ENCODE peak calls at places on chromosomes 13 and 19, in eight cellular contexts. M, Z, W, G, O, P, T and E are unnamed samples.

GRCh38 chr19:8571006-8571411 is 6.2 kb downstream of the MYO1F start:
- DNase-seq in M (no peak), Z (no peak), W (no peak), G (no peak), O (peak), P (no peak), T (peak), E (peak)

GRCh38 chr13:111245781-111246384 is 74.6 kb upstream of the TEX29 start:
- DNase-seq in M (no peak), Z (no peak), W (no peak), G (no peak), O (no peak), P (no peak), T (no peak), E (peak)

GRCh38 chr19:38721977-38722773 is 22.1 kb downstream of the CAPN12 start:
- DNase-seq in M (no peak), Z (no peak), W (no peak), G (no peak), O (peak), P (no peak), T (peak), E (no peak)

GRCh38 chr19:4524808-4525562 is 6.7 kb upstream of the PLIN4 start:
- DNase-seq in M (peak), Z (peak), W (no peak), G (peak), O (peak), P (peak), T (peak), E (peak)

GRCh38 chr13:67147257-67148218 is 82.6 kb downstream of the PCDH9 start:
- DNase-seq in M (peak), Z (no peak), W (no peak), G (no peak), O (no peak), P (no peak), T (peak), E (peak)

GRCh38 chr19:46478356-46478986 is 7.1 kb upstream of the PNMA8A start:
- DNase-seq in M (peak), Z (no peak), W (no peak), G (no peak), O (no peak), P (no peak), T (no peak), E (peak)

GRCh38 chr13:35964764-35965163 is 166.4 kb downstream of the DCLK1 start:
- DNase-seq in M (no peak), Z (no peak), W (no peak), G (no peak), O (no peak), P (no peak), T (no peak), E (peak)

GRCh38 chr19:10052602-10053360 is 33.3 kb upstream of the SHFL start:
- DNase-seq in M (no peak), Z (no peak), W (no peak), G (no peak), O (no peak), P (no peak), T (no peak), E (no peak)

GRCh38 chr13:27830010-27830409 is 37.7 kb downstream of the GSX1 start:
- DNase-seq in M (peak), Z (peak), W (no peak), G (peak), O (peak), P (peak), T (peak), E (peak)

GRCh38 chr19:3369337-3370213 is 3.2 kb downstream of the NFIC start:
- DNase-seq in M (peak), Z (no peak), W (peak), G (peak), O (peak), P (peak), T (no peak), E (peak)

GRCh38 chr19:2309734-2310362 is 1.9 kb upstream of the LINGO3 start:
- DNase-seq in M (no peak), Z (no peak), W (no peak), G (no peak), O (no peak), P (no peak), T (no peak), E (peak)

GRCh38 chr13:30408319-30409101 is 13.8 kb upstream of the UBE2L5 start:
- DNase-seq in M (peak), Z (peak), W (peak), G (peak), O (peak), P (peak), T (peak), E (peak)

GRCh38 chr19:28531979-28532378 is 681.0 kb downstream of the UQCRFS1 start:
- DNase-seq in M (no peak), Z (no peak), W (no peak), G (no peak), O (no peak), P (no peak), T (no peak), E (no peak)

GRCh38 chr13:113812140-113813036 is 51.5 kb downstream of the GAS6 start:
- DNase-seq in M (no peak), Z (no peak), W (no peak), G (no peak), O (no peak), P (no peak), T (no peak), E (no peak)